ENCODE peak calls at places on chromosomes 11 and 22, in nine cellular contexts. S is DND-41, R is IMR-90, W is PC-3, J is HCT116, L is fibroblast of lung, C is K562, B is neural progenitor cell, M is hepatocyte. Y is an unnamed sample. For H3K27me3, the result is how much of the 10 kb centered on the place peaks cover.

GRCh38 chr22:30422481-30423295 is 2.9 kb upstream of the MTFP1 start:
- DNase-seq in S (peak), R (peak), W (peak), J (peak), L (peak), C (peak), B (peak), M (peak), Y (peak)

GRCh38 chr11:64498151-64498550 is 92.9 kb upstream of the SLC22A12 start:
- DNase-seq in S (no peak), R (no peak), W (no peak), J (no peak), L (no peak), C (no peak), B (no peak), M (no peak), Y (no peak)

GRCh38 chr11:130168105-130168504 is 8.5 kb downstream of the ST14 start:
- DNase-seq in S (no peak), R (peak), W (peak), J (no peak), L (peak), C (no peak), B (no peak), M (no peak), Y (no peak)

GRCh38 chr22:36986242-36986821 is 32.9 kb downstream of the TST start:
- DNase-seq in S (peak), R (no peak), W (peak), J (no peak), L (peak), C (peak), B (peak), M (no peak), Y (no peak)

GRCh38 chr11:29984544-29984943 is 32.3 kb downstream of the KCNA4 start:
- DNase-seq in S (no peak), R (no peak), W (no peak), J (no peak), L (no peak), C (no peak), B (no peak), M (no peak), Y (no peak)

GRCh38 chr11:67376873-67377808 is 3.7 kb upstream of the CLCF1 start:
- DNase-seq in S (no peak), R (no peak), W (peak), J (no peak), L (no peak), C (no peak), B (no peak), M (no peak), Y (peak)

GRCh38 chr11:94635072-94635471 is 67.9 kb downstream of the PIWIL4 start:
- DNase-seq in S (no peak), R (no peak), W (no peak), J (peak), L (no peak), C (peak), B (no peak), M (no peak), Y (no peak)

GRCh38 chr11:111957663-111958415 is 20.7 kb downstream of the DIXDC1 start:
- DNase-seq in S (no peak), R (no peak), W (no peak), J (no peak), L (no peak), C (no peak), B (no peak), M (no peak), Y (no peak)

GRCh38 chr11:69533296-69534165 is 52.1 kb downstream of the LINC01488 start:
- DNase-seq in S (no peak), R (no peak), W (no peak), J (no peak), L (no peak), C (no peak), B (no peak), M (no peak), Y (no peak)

DNA sequence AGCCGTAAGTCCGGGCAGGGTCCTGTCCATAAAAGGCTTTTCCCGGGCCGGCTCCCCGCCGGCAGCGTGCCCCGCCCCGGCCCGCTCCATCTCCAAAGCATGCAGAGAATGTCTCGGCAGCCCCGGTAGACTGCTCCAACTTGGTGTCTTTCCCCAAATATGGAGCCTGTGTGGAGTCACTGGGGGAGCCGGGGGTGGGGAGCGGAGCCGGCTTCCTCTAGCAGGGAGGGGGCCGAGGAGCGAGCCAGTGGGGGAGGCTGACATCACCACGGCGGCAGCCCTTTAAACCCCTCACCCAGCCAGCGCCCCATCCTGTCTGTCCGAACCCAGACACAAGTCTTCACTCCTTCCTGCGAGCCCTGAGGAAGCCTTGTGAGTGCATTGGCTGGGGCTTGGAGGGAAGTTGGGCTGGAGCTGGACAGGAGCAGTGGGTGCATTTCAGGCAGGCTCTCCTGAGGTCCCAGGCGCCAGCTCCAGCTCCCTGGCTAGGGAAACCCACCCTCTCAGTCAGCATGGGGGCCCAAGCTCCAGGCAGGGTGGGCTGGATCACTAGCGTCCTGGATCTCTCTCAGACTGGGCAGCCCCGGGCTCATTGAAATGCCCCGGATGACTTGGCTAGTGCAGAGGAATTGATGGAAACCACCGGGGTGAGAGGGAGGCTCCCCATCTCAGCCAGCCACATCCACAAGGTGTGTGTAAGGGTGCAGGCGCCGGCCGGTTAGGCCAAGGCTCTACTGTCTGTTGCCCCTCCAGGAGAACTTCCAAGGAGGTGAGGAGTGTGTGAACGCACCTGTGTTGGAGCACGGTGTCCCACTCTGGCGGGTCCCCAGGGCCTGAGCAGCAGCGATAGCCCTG is at the start of gene TAGLN:
- DNase-seq in S (no peak), R (peak), W (peak), J (no peak), L (peak), C (no peak), B (peak), M (peak), Y (peak)
- H2AFZ ChIP-seq in S (no peak), R (peak), W (no peak), J (no peak), L (no peak), C (no peak), B (peak), M (no peak), Y (no peak)

GRCh38 chr22:50671641-50672040 is 982 bp upstream of the SHANK3 start:
- DNase-seq in S (no peak), R (no peak), W (no peak), J (no peak), L (no peak), C (no peak), B (no peak), M (peak), Y (no peak)

GRCh38 chr22:50672041-50672440 is 582 bp upstream of the SHANK3 start:
- DNase-seq in S (no peak), R (no peak), W (no peak), J (no peak), L (no peak), C (no peak), B (no peak), M (peak), Y (peak)

GRCh38 chr22:50672471-50673230 is at the start of gene SHANK3:
- DNase-seq in S (no peak), R (no peak), W (no peak), J (no peak), L (no peak), C (peak), B (no peak), M (peak), Y (peak)

GRCh38 chr22:50670513-50670912 is 2.1 kb upstream of the SHANK3 start:
- DNase-seq in S (no peak), R (no peak), W (no peak), J (no peak), L (no peak), C (no peak), B (no peak), M (no peak), Y (peak)

DNA sequence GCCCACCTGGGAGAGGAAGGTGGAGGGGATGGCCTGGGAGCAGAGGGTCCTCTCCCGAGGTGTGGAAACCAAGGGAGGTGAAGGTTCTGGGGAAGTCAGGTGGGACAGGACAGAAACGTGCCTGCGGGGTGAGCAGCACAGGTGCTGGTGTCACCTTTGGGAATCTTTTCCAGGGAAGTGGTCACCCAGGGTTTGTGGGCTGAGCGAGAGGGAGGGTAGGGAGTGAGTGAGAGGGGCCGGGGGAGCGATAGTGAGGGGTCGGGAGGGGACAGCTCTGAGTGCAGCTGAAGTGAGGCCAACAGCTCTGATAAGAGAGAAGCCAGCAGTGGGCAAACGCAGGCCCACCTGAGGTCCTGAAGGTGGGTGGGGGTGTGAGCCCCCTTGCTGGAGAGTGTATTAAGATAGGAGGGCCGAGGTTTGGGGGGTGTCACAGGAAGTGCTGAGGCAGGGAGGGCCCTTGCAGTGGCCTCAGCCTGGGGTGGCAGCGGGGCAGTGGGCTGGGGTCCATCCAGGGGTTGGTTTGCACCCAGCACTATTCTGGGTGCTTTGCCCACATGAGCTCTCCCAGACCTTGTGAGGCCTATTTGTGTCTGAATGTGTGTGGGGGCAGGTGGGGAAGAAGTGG is 1.6 kb upstream of the SHANK3 start:
- DNase-seq in S (no peak), R (no peak), W (no peak), J (no peak), L (no peak), C (no peak), B (no peak), M (no peak), Y (peak)
- H3K27me3 ChIP-seq in S (under half), R (under half), W (under half), J (under half), L (under half), C (under half), B (under half), M (under half), Y (under half)

GRCh38 chr11:2210366-2211112 is 38.9 kb upstream of the TH start:
- DNase-seq in S (no peak), R (no peak), W (no peak), J (no peak), L (no peak), C (no peak), B (no peak), M (no peak), Y (no peak)
- TF ChIP-seq CTCF in S (no peak), R (no peak), W (no peak), J (no peak), L (no peak), C (no peak), B (no peak), M (no peak), Y (no peak)

DNA sequence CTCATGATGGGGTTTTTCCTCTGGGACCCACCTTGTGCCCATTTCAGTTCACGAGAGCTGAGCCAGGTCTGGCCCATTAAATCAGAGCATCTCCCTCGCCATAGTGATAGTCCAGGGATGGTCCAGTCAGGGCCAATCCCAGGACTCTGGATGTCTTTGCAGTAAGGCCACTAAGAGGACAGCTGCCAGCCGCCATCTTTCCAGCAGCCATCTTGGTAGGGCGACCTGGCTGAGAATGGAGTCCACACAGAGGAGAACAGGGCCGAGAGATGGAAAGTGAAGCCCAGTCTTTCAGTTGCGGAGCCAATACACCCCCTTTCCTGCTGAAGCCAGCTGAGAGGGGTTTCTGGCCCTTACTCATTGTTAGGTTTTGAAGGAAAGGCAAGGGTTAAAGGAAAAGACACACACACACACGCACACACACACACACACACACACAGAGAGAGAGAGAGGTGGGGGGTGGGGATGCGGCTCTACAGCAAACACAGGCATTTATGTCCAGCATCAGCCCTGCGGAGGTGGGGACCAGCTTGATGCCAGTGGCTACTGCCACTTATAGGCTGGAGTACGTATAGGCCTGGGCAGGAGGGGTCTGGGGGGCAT is 12.4 kb upstream of the KIAA0930 start:
- DNase-seq in S (no peak), R (no peak), W (no peak), J (no peak), L (no peak), C (no peak), B (no peak), M (no peak), Y (no peak)
- H2AFZ ChIP-seq in S (no peak), R (peak), W (no peak), J (peak), L (no peak), C (peak), B (no peak), M (no peak), Y (no peak)

GRCh38 chr11:31822604-31823371 is 11.7 kb upstream of the PAX6 start:
- DNase-seq in S (no peak), R (no peak), W (no peak), J (no peak), L (no peak), C (no peak), B (peak), M (no peak), Y (no peak)
- H3K27me3 ChIP-seq in S (under half), R (half or more), W (under half), J (under half), L (half or more), C (half or more), B (half or more), M (half or more), Y (under half)

GRCh38 chr22:18999416-18999815 is 63.3 kb upstream of the PRODH start:
- DNase-seq in S (no peak), R (no peak), W (no peak), J (no peak), L (no peak), C (no peak), B (no peak), M (no peak), Y (no peak)

GRCh38 chr22:18997925-18998315 is 61.8 kb upstream of the PRODH start:
- DNase-seq in S (no peak), R (no peak), W (no peak), J (no peak), L (no peak), C (no peak), B (peak), M (no peak), Y (no peak)

GRCh38 chr22:19001204-19001603 is 65.1 kb upstream of the PRODH start:
- DNase-seq in S (no peak), R (no peak), W (no peak), J (no peak), L (no peak), C (no peak), B (no peak), M (no peak), Y (no peak)

GRCh38 chr22:18997306-18997924 is 61.3 kb upstream of the PRODH start:
- DNase-seq in S (no peak), R (no peak), W (no peak), J (no peak), L (no peak), C (no peak), B (no peak), M (no peak), Y (no peak)

GRCh38 chr22:18998998-18999397 is 62.9 kb upstream of the PRODH start:
- DNase-seq in S (no peak), R (no peak), W (no peak), J (no peak), L (no peak), C (peak), B (peak), M (no peak), Y (no peak)
- TF ChIP-seq CTCF in S (peak), R (peak), W (peak), J (peak), L (no peak), C (peak), B (peak), M (no peak), Y (no peak)

DNA sequence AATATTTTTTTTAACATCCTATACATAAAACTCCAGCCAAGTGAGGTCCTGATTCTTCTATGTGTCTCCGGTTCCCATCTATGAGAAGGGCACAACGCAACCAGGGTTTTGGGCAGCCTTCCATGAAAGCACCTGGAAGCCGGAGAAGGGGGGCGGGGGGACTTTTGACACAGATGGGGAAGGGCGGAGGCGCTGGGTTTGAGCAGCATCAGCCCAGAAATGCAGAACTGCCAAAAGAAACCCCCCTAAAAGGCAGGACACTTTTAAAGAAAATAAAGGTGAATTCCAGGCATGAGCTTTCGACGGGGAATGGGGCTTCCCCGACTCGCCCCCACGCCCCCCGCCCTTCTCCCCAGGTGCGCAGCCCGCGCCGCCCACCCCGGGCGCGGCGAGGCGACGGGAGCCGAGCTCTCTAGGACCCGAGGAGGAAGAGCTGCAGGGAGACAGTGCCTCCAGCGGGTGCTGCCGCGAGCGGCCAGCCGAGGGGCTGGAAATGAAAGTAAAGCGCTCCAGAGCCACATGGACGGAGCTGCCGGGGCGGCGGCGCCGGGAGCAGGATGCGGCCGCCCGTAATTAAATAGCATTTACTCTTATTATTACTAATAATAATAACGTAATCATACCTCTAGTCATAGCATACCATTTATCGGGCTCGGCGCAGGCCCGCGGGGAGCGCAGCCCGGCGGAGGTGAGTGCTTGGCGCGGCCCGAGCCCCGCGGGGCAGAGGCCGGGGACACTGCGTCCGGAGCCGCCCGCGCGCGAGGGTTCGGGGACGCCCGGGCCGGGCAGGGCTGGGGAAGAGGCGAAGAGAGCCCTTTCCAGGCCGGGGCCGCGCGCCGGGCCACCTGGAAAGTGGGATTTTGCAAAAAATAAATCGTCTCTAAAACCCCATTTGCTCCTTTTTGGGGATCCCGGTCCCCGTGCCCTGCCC is at the start of gene ZC3H7B:
- DNase-seq in S (peak), R (peak), W (peak), J (no peak), L (peak), C (peak), B (peak), M (peak), Y (peak)
- H2AFZ ChIP-seq in S (peak), R (peak), W (peak), J (peak), L (peak), C (peak), B (peak), M (peak), Y (peak)

GRCh38 chr11:72583616-72584292 is 90.5 kb downstream of the PDE2A start:
- DNase-seq in S (no peak), R (no peak), W (no peak), J (no peak), L (no peak), C (no peak), B (no peak), M (no peak), Y (no peak)
- H3K27me3 ChIP-seq in S (under half), R (half or more), W (under half), J (under half), L (under half), C (under half), B (half or more), M (under half), Y (under half)

Y was measured in PC-9.